ENCODE peak calls at places on chromosome 21, in seven cellular contexts. I is psoas muscle, R is transverse colon, V is ascending aorta, Q is tibial nerve, K is fibroblast of lung, J is tibial artery. X is an unnamed sample.

GRCh38 chr21:42837421-42838211 is 41.7 kb downstream of the WDR4 start:
- DNase-seq in I (peak), R (no peak), V (no peak), Q (no peak), K (no peak), J (no peak), X (peak)

GRCh38 chr21:39715804-39716397 is 29.1 kb upstream of the IGSF5 start:
- DNase-seq in I (no peak), R (peak), V (peak), Q (no peak), K (peak), J (peak), X (peak)

GRCh38 chr21:42233067-42233981 is 14.4 kb downstream of the ABCG1 start:
- DNase-seq in I (peak), R (peak), V (peak), Q (peak), K (peak), J (peak), X (peak)

GRCh38 chr21:41402231-41402630 is 23.8 kb upstream of the MX1 start:
- DNase-seq in I (no peak), R (no peak), V (no peak), Q (no peak), K (no peak), J (no peak), X (no peak)

GRCh38 chr21:38910390-38911008 is 104.8 kb downstream of the ETS2 start:
- DNase-seq in I (no peak), R (peak), V (no peak), Q (no peak), K (no peak), J (no peak), X (no peak)

GRCh38 chr21:20720623-20721022 is 277.6 kb upstream of the NCAM2 start:
- DNase-seq in I (no peak), R (no peak), V (no peak), Q (no peak), K (peak), J (no peak), X (no peak)

GRCh38 chr21:23936224-23936623 is 1671.1 kb downstream of the MRPL39 start:
- DNase-seq in I (no peak), R (no peak), V (no peak), Q (no peak), K (peak), J (no peak), X (no peak)

GRCh38 chr21:16366207-16366606 is 636.4 kb downstream of the USP25 start:
- DNase-seq in I (no peak), R (no peak), V (no peak), Q (no peak), K (no peak), J (no peak), X (no peak)

GRCh38 chr21:31261759-31262158 is 82.3 kb downstream of the TIAM1 start:
- DNase-seq in I (no peak), R (no peak), V (no peak), Q (no peak), K (no peak), J (no peak), X (no peak)

DNA sequence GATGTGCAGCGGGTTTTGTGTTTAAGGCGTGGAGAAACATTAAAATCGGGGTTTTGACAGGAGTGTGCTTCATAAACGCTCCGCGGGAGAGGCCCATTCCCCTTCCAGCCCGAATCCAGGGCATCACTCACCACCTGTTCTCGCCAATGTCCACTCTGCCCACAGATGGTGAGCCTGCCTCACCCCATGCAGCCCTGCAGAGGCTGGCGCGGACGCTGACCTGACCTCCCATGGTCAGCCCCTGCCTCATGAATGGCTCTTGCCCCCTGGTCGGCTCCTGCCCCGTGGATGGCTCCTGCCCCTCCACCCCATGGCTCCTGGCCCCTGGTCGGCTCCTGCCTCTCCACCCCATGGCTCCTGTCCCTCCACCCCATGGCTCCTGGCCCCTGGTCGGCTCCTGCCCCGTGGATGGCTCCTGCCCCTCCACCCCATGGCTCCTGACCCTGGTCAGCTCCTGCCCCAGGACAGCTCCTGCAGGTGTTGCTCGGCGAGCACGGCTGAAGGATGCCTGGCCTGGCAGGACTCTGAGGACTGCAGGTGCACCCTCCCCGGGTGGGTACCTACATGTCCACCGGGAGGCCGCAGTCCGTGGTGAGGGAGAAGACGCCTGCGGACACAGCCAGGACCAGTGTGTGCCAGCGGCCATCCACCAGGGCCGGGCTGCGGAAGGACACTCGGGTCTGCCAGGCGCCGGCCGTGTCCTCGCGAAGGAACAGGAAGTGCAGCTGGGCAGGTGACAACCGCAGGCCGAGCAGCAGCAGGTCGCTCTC is 6.7 kb downstream of the KRTAP10-1 start:
- DNase-seq in I (peak), R (peak), V (peak), Q (no peak), K (no peak), J (peak), X (peak)
- H3K27ac ChIP-seq in I (no peak), R (no peak), V (no peak), Q (no peak), K (no peak), J (no peak), X (no peak)

GRCh38 chr21:25421327-25422028 is 185.8 kb downstream of the MRPL39 start:
- DNase-seq in I (no peak), R (peak), V (no peak), Q (no peak), K (peak), J (peak), X (no peak)
- TF ChIP-seq CTCF in I (peak), R (no peak), V (peak), Q (peak), K (peak), J (peak), X (no peak)

DNA sequence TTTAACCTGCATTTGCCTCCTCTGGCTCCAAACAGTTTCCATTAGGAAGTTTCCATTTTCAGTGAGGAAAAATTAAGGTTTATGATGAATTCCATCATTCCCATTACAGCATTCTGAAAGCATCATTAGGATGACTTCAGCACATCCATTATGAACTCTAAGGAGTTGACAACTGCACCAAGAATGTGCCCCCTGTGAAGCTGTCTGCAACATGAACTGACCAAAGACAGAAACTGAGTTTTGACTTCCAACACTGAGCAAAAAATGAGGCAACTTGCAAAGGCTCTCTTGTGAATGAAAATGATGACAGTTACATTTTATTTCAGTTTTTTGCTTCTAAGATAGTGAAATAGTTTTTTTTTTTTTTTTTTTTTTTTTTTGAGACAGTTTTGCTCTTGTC is 18.3 kb upstream of the KCNE1 start:
- DNase-seq in I (no peak), R (no peak), V (no peak), Q (no peak), K (peak), J (no peak), X (no peak)
- H3K27ac ChIP-seq in I (no peak), R (no peak), V (peak), Q (no peak), K (no peak), J (no peak), X (no peak)

GRCh38 chr21:14675774-14676530 is 129.8 kb upstream of the SAMSN1 start:
- DNase-seq in I (no peak), R (no peak), V (no peak), Q (no peak), K (no peak), J (no peak), X (no peak)

GRCh38 chr21:14673649-14674048 is 127.5 kb upstream of the SAMSN1 start:
- DNase-seq in I (no peak), R (no peak), V (no peak), Q (no peak), K (no peak), J (no peak), X (no peak)

GRCh38 chr21:14678987-14679574 is 133.0 kb upstream of the SAMSN1 start:
- DNase-seq in I (no peak), R (peak), V (no peak), Q (no peak), K (no peak), J (no peak), X (no peak)

GRCh38 chr21:14677639-14678179 is 131.6 kb upstream of the SAMSN1 start:
- DNase-seq in I (no peak), R (no peak), V (no peak), Q (no peak), K (no peak), J (no peak), X (no peak)

GRCh38 chr21:14677023-14677422 is 130.9 kb upstream of the SAMSN1 start:
- DNase-seq in I (no peak), R (no peak), V (no peak), Q (no peak), K (no peak), J (no peak), X (no peak)
- TF ChIP-seq CTCF in I (no peak), R (no peak), V (no peak), Q (no peak), K (no peak), J (no peak), X (no peak)

DNA sequence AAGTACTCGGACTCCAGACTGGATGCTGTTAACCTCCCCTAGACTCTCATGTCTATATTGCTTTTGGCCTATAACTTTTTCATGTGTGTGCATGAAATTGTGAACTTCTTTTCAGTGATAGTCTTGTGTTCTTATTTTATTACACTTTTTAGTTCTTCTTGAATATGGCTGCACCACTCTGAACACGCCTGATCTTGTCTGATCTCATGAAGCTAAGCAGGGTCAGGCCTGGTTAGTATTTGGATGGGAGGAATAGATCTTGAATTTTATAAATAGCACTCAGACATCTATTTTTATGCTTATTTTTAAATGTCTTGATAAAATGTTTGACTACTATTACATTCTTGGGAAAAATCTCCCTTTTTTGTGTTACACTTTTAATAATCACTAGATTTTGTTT is 22.4 kb downstream of the TCP10L start:
- DNase-seq in I (no peak), R (no peak), V (no peak), Q (no peak), K (peak), J (no peak), X (no peak)
- H3K27ac ChIP-seq in I (peak), R (no peak), V (peak), Q (no peak), K (no peak), J (peak), X (peak)

GRCh38 chr21:32494946-32495703 is 82.6 kb downstream of the EVA1C start:
- DNase-seq in I (no peak), R (no peak), V (peak), Q (no peak), K (peak), J (no peak), X (peak)

GRCh38 chr21:32496536-32496935 is 84.0 kb downstream of the EVA1C start:
- DNase-seq in I (no peak), R (no peak), V (peak), Q (no peak), K (no peak), J (no peak), X (no peak)

GRCh38 chr21:32499249-32500055 is 85.9 kb downstream of the TCP10L start:
- DNase-seq in I (no peak), R (no peak), V (peak), Q (no peak), K (peak), J (no peak), X (no peak)
- TF ChIP-seq CTCF in I (no peak), R (no peak), V (no peak), Q (no peak), K (no peak), J (no peak), X (no peak)

DNA sequence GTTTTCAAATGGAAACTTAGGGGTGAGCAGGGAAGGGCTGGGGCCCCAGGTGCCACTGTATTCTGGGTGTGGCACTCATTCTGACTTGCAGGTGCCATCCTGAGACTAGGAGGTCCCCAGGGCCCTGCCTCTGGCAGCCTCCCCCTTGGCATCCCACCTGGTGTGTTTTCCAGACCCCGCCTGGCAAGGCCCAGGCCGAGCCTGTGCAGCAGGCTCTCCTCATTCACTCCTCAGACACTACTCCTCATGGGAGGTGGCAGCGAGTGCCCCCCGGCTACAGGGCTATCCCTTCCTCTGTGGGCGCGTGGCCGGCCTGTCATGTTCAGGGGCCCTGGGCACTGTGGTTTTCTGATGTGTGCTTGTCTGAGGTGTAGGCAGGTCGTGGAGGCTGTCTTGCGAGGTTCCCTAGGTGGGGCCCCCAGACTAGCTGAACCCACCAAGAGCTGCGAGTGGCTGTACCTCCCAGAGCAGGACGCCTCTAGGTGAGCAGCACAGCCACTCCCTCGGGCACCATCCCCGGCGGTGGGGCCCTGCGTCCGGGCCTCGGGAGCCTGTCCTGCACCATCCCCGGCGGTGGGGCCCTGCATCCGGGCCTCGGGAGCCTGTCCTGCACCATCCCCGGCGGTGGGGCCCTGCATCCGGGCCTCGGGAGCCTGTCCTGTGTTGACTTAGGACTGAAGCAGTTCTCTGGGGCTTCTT is 13.2 kb downstream of the SLX9 start:
- DNase-seq in I (peak), R (no peak), V (no peak), Q (no peak), K (no peak), J (no peak), X (no peak)
- H3K27ac ChIP-seq in I (peak), R (peak), V (peak), Q (no peak), K (no peak), J (peak), X (no peak)

DNA sequence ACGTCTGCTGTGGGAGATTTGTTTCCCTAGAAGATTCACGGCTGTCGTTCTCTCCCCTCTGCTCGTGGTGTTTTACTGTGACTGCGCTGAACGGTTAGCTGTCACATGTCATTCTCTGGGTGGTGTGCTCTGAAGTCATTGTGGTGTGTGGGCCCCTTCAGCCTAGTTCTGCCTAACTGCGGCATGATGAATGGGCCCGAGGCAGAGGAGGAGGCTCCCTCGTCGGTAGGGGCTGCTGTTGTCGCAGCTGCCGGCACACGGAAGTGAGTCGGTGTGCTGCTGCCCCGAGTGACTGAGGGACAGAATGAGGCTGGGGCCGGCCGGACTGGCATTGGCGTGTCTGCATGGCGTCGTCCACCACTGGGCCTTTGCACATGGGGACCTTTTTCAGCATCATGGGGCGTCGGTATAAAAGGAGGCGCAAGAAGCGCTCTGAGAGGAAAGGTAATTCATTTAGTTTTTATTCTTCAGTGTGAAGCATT is 77.9 kb downstream of the ADARB1 start:
- DNase-seq in I (no peak), R (peak), V (peak), Q (no peak), K (no peak), J (no peak), X (no peak)
- TF ChIP-seq CTCF in I (peak), R (no peak), V (peak), Q (peak), K (no peak), J (no peak), X (peak)

DNA sequence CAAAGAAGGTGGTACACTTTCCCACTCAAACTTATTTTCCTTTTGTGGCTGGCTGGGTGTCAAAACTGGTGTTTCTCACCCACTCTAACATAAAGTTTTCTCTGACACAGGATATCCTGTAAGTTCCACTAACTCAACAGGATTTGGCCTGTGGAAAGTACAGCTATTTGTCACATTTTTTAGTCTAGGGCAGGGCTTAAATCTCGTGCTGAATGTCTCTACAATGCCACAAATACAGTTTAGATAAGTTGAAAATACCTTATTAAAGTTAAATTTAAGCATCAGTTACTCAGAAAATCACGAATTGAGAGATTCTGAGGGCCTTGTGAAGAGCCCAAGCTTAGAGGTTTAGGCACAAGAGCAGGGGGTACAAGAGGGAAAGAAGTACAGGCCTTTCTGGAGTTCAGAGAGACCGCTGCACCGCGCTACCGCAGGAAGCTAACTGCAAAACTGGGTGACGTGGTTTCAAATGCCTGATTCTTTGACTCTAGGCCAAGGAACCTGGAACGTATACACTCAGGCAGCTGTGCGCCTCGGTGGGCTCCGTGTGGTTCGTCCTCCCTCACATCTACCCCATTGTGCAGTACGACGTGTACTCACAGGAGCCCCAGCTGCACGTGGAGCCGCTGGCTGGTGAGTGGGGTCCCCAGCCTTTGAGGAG is 23.4 kb upstream of the PWP2 start:
- DNase-seq in I (no peak), R (no peak), V (peak), Q (no peak), K (no peak), J (no peak), X (no peak)
- H3K27ac ChIP-seq in I (peak), R (peak), V (no peak), Q (peak), K (peak), J (no peak), X (peak)

DNA sequence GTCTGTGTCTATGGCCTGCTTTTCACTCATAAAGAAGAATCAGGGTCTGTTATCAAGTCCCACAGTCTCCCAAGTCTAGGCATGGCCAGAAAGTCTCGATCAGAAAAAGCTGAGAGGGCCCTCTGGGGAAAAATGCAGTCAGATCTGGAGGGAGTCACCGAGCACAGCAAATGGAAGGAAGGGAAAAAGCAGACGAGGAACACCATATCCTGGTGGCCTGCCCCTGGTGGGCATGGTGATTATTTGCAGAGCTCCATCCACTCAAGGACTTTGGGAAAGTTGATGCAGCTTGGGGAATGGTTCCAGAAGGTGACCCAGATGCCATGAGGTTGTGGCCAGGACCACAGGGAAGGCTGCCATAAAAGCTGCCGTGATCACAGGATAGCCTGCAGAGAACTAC is 189.1 kb downstream of the CLIC6 start:
- DNase-seq in I (no peak), R (no peak), V (no peak), Q (no peak), K (no peak), J (no peak), X (no peak)
- TF ChIP-seq CTCF in I (peak), R (no peak), V (no peak), Q (no peak), K (peak), J (no peak), X (no peak)